ENCODE peak calls at places on chromosome 17, in nine cellular contexts. M is left ventricle myocardium superior; L is SK-N-SH treated with all-trans-retinoic acid at 6 μM for 48 hours; E is naive thymus-derived CD4-positive, alpha-beta T cell; V is HepG2; U is activated CD8-positive, alpha-beta memory T cell treated with anti-CD3 and anti-CD28 coated beads, Interleukin-2, amount 10 ng/mL, durations not matched to agents 7 days and 5 days; P is naive thymus-derived CD8-positive, alpha-beta T cell; S is body of pancreas; O is IMR-90. K is an unnamed sample.

GRCh38 chr17:35297666-35298065 is 54.8 kb downstream of the SLFN5 start:
- ATAC-seq in M (no peak), O (peak; percentile 54), E (no peak), V (no peak), U (no peak), P (no peak), L (no peak), S (no peak), K (no peak)

GRCh38 chr17:3916013-3916696 is at the start of gene P2RX1:
- ATAC-seq in E (peak; percentile 65), U (peak; percentile 52), V (no peak), L (no peak), S (no peak), M (peak; percentile 3), P (peak; percentile 58), O (no peak), K (no peak)

GRCh38 chr17:22142091-22142490 is 449.8 kb downstream of the KCNJ18 start:
- ATAC-seq in U (no peak), O (no peak), S (peak; percentile 57), L (no peak), E (no peak), M (no peak), P (no peak), V (no peak), K (no peak)

GRCh38 chr17:15444805-15445204 is 22.6 kb downstream of the CDRT4 start:
- ATAC-seq in V (no peak), S (no peak), U (no peak), E (no peak), M (no peak), L (peak; percentile 84), O (no peak), P (peak; percentile 47), K (no peak)

GRCh38 chr17:42702446-42702845 is 20.1 kb downstream of the CNTNAP1 start:
- ATAC-seq in V (no peak), P (no peak), L (no peak), E (no peak), U (no peak), S (no peak), O (no peak), M (no peak), K (no peak)

GRCh38 chr17:66636111-66636510 is 198.8 kb upstream of the CACNG5 start:
- ATAC-seq in L (peak; percentile 80), M (no peak), S (no peak), U (no peak), E (no peak), P (no peak), O (peak; percentile 81), V (no peak), K (peak; percentile 27)

GRCh38 chr17:81635973-81636504 is 873 bp downstream of the NPLOC4 start:
- ATAC-seq in U (peak; percentile 9), V (no peak), O (peak; percentile 58), L (peak; percentile 77), S (peak; percentile 15), E (no peak), P (no peak), M (no peak), K (peak; percentile 10)

GRCh38 chr17:4998666-4999428 is 1.1 kb downstream of the KIF1C start:
- ATAC-seq in P (peak; percentile 30), O (peak; percentile 0), M (peak; percentile 4), S (no peak), U (no peak), L (peak; percentile 12), V (peak; percentile 69), E (no peak), K (no peak)

GRCh38 chr17:78364436-78365281 is 4.8 kb upstream of the SOCS3 start:
- ATAC-seq in M (no peak), P (no peak), V (no peak), L (no peak), S (no peak), U (no peak), O (no peak), E (no peak), K (peak; percentile 9)

GRCh38 chr17:57665696-57666095 is 79.4 kb downstream of the CCDC182 start:
- ATAC-seq in V (no peak), S (no peak), M (no peak), P (no peak), L (no peak), O (no peak), E (no peak), U (no peak), K (no peak)

GRCh38 chr17:42409467-42410351 is 13.3 kb downstream of the CAVIN1 start:
- ATAC-seq in P (no peak), M (peak; percentile 47), U (no peak), L (peak; percentile 66), E (no peak), S (peak; percentile 15), V (no peak), O (peak; percentile 73), K (no peak)

GRCh38 chr17:28295677-28296578 is 23.1 kb upstream of the TMEM97 start:
- ATAC-seq in M (no peak), O (no peak), E (no peak), P (no peak), U (no peak), V (no peak), L (no peak), S (no peak), K (peak; percentile 70)

GRCh38 chr17:21288581-21289017 is 4.1 kb downstream of the MAP2K3 start:
- ATAC-seq in O (no peak), S (no peak), L (no peak), V (no peak), U (no peak), P (no peak), E (no peak), M (no peak), K (no peak)

GRCh38 chr17:32771396-32771795 is 105.5 kb downstream of the MYO1D start:
- ATAC-seq in P (peak; percentile 27), M (no peak), V (no peak), O (no peak), U (no peak), E (no peak), S (no peak), L (no peak), K (no peak)